ENCODE peak calls at places on chromosomes 16 and 17, in seven cellular contexts. B is fibroblast of lung, C is ascending aorta, U is tibial nerve, K is sigmoid colon, R is SK-N-SH, F is upper lobe of right lung. S is an unnamed sample. For H3K27me3 and H3K4me1, the result is how much of the 10 kb centered on the place peaks cover.

GRCh38 chr17:73163043-73163442 is 1.8 kb upstream of the SSTR2 start:
- DNase-seq in B (no peak), U (no peak), K (no peak), F (no peak), R (no peak), C (no peak), S (no peak)

GRCh38 chr17:21389352-21389751 is 13.2 kb downstream of the KCNJ12 start:
- DNase-seq in U (no peak), K (no peak), F (no peak), C (no peak), R (no peak), B (no peak), S (no peak)

GRCh38 chr16:17414421-17414820 is 56.3 kb downstream of the XYLT1 start:
- DNase-seq in R (no peak), F (no peak), K (no peak), B (no peak), C (no peak), U (no peak), S (no peak)

GRCh38 chr17:50101346-50102163 is 6.4 kb downstream of the PDK2 start:
- DNase-seq in C (no peak), K (peak), F (no peak), R (peak), U (no peak), B (no peak), S (no peak)

GRCh38 chr17:41777157-41777578 is 9.3 kb downstream of the JUP start:
- DNase-seq in F (no peak), R (peak), C (no peak), K (peak), U (no peak), B (peak), S (no peak)

GRCh38 chr16:69410285-69410990 is 14.0 kb upstream of the CYB5B start:
- DNase-seq in R (no peak), F (no peak), C (peak), U (no peak), K (no peak), B (peak), S (no peak)

GRCh38 chr16:21267298-21267697 is 10.8 kb downstream of the CRYM start:
- DNase-seq in F (no peak), K (no peak), B (no peak), R (no peak), C (peak), U (no peak), S (no peak)

GRCh38 chr17:951388-952132 is 28.0 kb downstream of the NXN start:
- DNase-seq in B (peak), F (no peak), U (no peak), R (no peak), K (peak), C (peak), S (no peak)

GRCh38 chr17:72376486-72377345 is 255.9 kb downstream of the SOX9 start:
- DNase-seq in C (no peak), F (no peak), B (no peak), U (peak), K (no peak), R (peak), S (no peak)

GRCh38 chr17:29592850-29593545 is at the start of gene ANKRD13B:
- DNase-seq in U (no peak), R (peak), B (no peak), F (peak), C (no peak), K (peak), S (no peak)

GRCh38 chr16:62225675-62226074 is 189.4 kb upstream of the CDH8 start:
- DNase-seq in F (peak), K (no peak), C (no peak), B (peak), U (peak), R (peak), S (peak)

GRCh38 chr16:65044861-65045260 is 77.0 kb downstream of the CDH11 start:
- DNase-seq in R (no peak), K (no peak), F (no peak), B (peak), C (no peak), U (no peak), S (no peak)

GRCh38 chr17:6592193-6592592 is 35.8 kb upstream of the PITPNM3 start:
- DNase-seq in U (no peak), R (no peak), F (no peak), C (no peak), B (peak), K (no peak), S (no peak)

GRCh38 chr16:68367034-68367433 is 56.2 kb downstream of the PRMT7 start:
- DNase-seq in R (peak), F (no peak), B (no peak), C (no peak), K (no peak), U (peak), S (no peak)

GRCh38 chr17:67810464-67810863 is 14.8 kb upstream of the BPTF start:
- DNase-seq in R (no peak), F (no peak), U (no peak), C (no peak), B (no peak), K (no peak), S (no peak)

GRCh38 chr17:79407385-79407784 is 203.5 kb downstream of the RBFOX3 start:
- DNase-seq in C (no peak), U (no peak), K (no peak), F (no peak), R (no peak), B (no peak), S (no peak)

GRCh38 chr16:53219795-53220194 is 165.0 kb downstream of the CHD9 start:
- DNase-seq in U (no peak), B (no peak), F (no peak), R (no peak), K (no peak), C (no peak), S (no peak)

GRCh38 chr17:80804466-80804865 is 187.2 kb upstream of the CHMP6 start:
- DNase-seq in C (peak), R (no peak), F (peak), U (no peak), B (no peak), K (no peak), S (no peak)

GRCh38 chr17:19867094-19867653 is 562 bp downstream of the ULK2 start:
- DNase-seq in K (peak), R (peak), B (peak), U (peak), C (peak), F (peak), S (peak)

GRCh38 chr17:57085448-57086068 is 512 bp downstream of the AKAP1 start:
- DNase-seq in R (peak), B (peak), C (peak), K (peak), F (peak), U (peak), S (no peak)

GRCh38 chr16:17340804-17341203 is 130.0 kb downstream of the XYLT1 start:
- DNase-seq in R (no peak), B (no peak), K (no peak), U (no peak), C (no peak), F (no peak), S (no peak)

GRCh38 chr16:21156767-21157467 is 1.6 kb upstream of the LDAF1 start:
- DNase-seq in K (peak), F (no peak), C (no peak), R (peak), U (peak), B (peak), S (no peak)

GRCh38 chr16:85329999-85330693 is 217.9 kb upstream of the CIBAR2 start:
- DNase-seq in F (no peak), B (no peak), R (peak), K (no peak), U (no peak), C (no peak), S (no peak)

GRCh38 chr17:61416540-61417363 is 17.1 kb downstream of the TBX2 start:
- DNase-seq in U (peak), C (peak), R (peak), F (peak), B (peak), K (peak), S (peak)

GRCh38 chr17:57256708-57257112 is 387 bp downstream of the MSI2 start:
- DNase-seq in R (no peak), U (peak), B (peak), F (peak), C (peak), K (peak), S (no peak)

DNA sequence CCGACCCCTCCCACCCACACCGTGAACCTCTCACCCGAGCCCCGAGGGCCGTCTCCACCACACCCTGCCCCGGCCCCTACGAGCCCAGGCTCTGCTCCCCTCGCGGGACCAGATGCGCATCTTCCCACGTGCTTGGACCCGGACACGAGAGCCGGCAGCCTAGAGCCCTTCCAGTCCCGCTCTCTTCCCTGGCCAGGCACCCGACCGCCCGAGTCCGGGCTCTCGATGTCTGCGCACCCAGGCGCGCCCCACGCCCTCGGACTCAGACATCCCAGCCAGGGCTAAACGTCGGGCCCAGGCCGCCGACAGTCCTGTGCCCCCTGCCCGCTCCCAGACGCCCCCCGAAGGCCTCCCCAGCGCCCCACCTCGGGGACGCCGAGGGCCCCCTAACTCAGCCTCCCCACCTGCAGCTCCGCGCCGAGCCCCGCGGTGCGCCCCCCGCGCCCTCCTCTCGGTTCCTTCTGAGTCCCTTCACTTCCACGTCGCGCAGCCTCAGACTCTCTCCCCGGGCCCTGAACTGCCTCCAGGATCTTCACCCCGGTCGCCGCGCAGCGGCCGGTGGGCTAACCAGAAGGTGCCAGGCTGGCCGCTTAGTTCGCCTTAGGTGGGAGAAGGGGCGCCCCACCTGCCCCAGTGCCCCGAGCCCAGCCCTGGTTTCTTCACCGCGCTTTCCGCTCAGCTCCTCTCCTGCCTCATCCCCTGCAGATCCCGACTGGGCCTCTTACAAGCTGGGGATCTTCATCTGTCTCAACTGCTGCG is 669 bp downstream of the ADAP2 start:
- DNase-seq in K (peak), F (peak), U (no peak), R (peak), B (no peak), C (no peak), S (no peak)
- H3K27ac ChIP-seq in K (peak), F (peak), U (no peak), R (no peak), B (no peak), C (no peak), S (peak)

GRCh38 chr16:31486036-31486435 is 3.1 kb downstream of the SLC5A2 start:
- DNase-seq in U (no peak), K (no peak), R (no peak), F (no peak), B (no peak), C (no peak), S (no peak)

GRCh38 chr16:31487720-31488629 is 5.1 kb downstream of the SLC5A2 start:
- DNase-seq in B (peak), R (peak), U (no peak), C (no peak), F (peak), K (no peak), S (no peak)

GRCh38 chr16:31485571-31485970 is 2.6 kb downstream of the SLC5A2 start:
- DNase-seq in U (no peak), F (no peak), K (no peak), B (no peak), R (no peak), C (no peak), S (no peak)

GRCh38 chr16:31488630-31489564 is 6.0 kb downstream of the SLC5A2 start:
- DNase-seq in R (no peak), F (no peak), C (no peak), B (no peak), K (no peak), U (no peak), S (no peak)

GRCh38 chr16:31487076-31487719 is 4.3 kb downstream of the SLC5A2 start:
- DNase-seq in B (no peak), U (no peak), F (no peak), K (no peak), R (no peak), C (no peak), S (no peak)
- H3K27me3 ChIP-seq in B (under half), U (under half), F (under half), K (under half), R (under half), C (under half), S (under half)

DNA sequence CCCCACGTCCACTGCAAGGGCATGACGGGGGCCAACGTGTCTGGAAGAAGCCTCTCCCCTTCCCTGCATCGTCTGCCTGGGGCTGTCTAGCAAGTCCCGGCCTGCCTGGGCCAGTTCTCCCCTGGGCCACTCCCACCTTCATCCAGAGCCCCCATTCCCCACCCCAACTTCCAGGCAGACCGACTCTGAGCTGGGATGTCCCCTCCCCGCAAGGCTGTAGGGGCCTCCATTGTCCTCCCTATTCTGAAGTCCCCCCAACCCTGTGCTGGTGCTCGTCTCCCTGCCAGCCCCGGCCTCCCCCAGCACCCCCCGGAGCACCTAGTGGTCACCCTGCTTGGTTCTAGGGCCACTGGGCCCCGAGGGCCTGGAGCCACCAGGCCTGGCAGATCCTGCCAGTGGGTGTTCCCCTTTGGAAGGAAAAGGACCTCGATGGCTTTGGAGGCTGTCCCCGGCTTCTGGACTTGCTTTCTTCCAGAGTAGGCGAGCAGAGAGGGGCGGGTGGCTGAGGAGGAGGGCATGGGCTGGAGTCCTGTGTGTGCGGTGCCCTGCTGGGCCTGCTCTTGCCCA is 4.8 kb downstream of the GLIS2 start:
- DNase-seq in C (no peak), K (peak), R (no peak), F (no peak), B (no peak), U (no peak), S (no peak)
- H3K4me1 ChIP-seq in C (half or more), K (half or more), R (half or more), F (half or more), B (under half), U (half or more), S (half or more)

DNA sequence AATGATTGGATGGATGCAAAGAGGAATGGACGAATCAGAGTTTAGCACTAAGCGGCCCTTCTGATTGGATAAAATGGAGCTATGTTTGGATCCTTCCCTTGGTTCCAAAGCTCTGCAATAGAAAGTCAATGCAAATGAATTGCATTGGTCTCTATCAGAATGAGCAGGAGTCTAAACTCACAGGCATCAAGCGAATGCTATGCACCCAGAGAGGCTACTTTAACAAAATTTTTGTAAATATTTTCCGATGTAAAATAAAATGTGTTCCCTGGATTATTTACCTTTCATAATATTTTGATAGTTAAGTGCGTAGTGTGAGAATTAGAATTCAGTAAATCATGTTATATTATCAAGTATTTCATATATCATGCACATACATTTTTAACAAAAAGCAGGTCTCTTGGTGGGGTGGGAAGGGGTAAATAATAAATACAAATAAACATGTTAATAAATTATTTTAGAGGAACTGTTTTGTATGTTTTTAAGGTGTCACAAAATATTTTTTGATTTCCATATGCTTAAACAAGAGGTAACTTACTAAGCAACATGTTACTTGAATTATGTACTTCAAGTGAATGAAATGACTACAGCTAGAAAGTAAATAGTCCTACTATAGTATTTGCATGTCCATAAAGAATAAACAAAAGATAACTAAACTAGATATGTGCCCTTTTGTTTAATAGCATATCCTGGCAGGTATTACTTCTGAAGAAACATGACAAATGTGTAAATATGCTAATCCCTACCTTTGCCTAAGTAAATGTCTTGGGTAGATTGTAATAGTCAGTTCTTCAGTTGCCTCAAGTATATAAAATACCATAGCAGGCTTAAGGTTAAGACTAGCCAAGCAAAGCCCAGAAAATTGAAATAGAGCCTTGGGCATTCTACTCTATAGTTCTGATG is 4.4 kb upstream of the UNK start:
- DNase-seq in B (no peak), K (no peak), R (no peak), C (no peak), U (no peak), F (no peak), S (no peak)
- H3K27ac ChIP-seq in B (no peak), K (peak), R (peak), C (peak), U (no peak), F (no peak), S (peak)